ENCODE peak calls at places on chromosomes 2 and 18, in four cellular contexts. F is iPS DF 6.9, H is A549, G is spleen. E is an unnamed sample.

GRCh38 chr2:78979380-78980238 is 45.9 kb upstream of the REG3G start:
- DNase-seq in G (no peak), F (no peak), H (no peak), E (no peak)

GRCh38 chr2:235494716-235495372 is 1.0 kb downstream of the AGAP1 start:
- DNase-seq in G (no peak), F (no peak), H (no peak), E (no peak)

GRCh38 chr2:149068996-149069888 is 30.7 kb downstream of the LYPD6B start:
- DNase-seq in F (no peak), H (no peak), G (no peak), E (peak; percentile 54)

GRCh38 chr2:31967790-31968189 is 43.0 kb downstream of the MEMO1 start:
- DNase-seq in H (no peak), F (no peak), G (no peak), E (no peak)

GRCh38 chr18:9535430-9535972 is 60.2 kb downstream of the RALBP1 start:
- DNase-seq in H (no peak), F (no peak), G (no peak), E (no peak)

GRCh38 chr2:73293534-73294171 is at the start of gene EGR4:
- DNase-seq in G (peak; percentile 93), F (no peak), H (peak; percentile 93), E (no peak)

GRCh38 chr18:10682368-10682714 is 156.5 kb downstream of the NAPG start:
- DNase-seq in H (no peak), F (no peak), G (no peak), E (no peak)

GRCh38 chr18:22282311-22283235 is 113.2 kb downstream of the GATA6 start:
- DNase-seq in G (no peak), F (no peak), H (peak; percentile 72), E (no peak)

DNA sequence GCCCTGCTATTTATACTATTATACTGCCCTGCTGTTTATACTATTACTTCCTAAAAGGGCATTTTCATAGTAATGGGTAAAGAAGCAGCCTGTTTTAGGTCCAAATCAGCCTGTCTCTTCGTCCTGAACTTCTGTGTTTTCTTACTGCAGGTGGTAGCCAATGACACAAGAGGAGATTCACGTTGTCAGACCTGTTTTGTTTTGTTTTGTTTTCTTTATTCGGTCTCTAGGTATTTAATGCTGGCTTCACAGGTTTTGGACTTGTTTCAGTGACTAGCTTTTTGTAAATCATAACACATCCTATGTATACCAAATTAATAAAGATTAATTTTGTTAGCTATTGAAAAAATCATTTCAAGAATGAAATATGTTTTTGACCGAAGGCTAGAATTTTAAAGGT is 116.4 kb downstream of the MAP3K20 start:
- DNase-seq in G (no peak), F (no peak), H (no peak), E (no peak)
- H3K4me1 ChIP-seq in G (no peaks in the 10 kb centered on the region), F (peaks cover 4% of the 10 kb centered on the region), H (peaks cover 42% of the 10 kb centered on the region), E (peaks cover 31% of the 10 kb centered on the region)

DNA sequence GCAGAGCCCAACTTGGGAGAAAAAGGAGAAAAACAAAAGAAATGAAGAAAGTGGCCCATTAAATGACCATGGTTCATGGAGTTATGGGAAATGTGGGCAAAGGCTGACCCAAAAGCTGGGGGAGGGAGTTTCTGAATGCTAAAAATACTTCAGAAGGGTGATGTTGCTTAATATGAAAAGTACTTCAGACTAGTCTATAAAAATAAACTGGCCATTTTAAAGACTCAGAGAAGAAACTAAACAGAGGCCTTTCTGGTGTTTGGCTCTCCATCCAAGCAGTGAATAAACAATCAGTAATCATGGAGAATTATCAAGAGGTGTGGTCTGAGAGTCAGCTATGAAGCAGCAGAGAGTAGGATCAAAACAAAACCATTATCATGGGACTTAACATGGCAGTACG is 160.8 kb upstream of the MAPRE2 start:
- DNase-seq in G (no peak), H (no peak), F (no peak), E (no peak)
- H3K4me1 ChIP-seq in G (no peaks in the 10 kb centered on the region), H (peaks cover 2% of the 10 kb centered on the region), F (no peaks in the 10 kb centered on the region), E (no peaks in the 10 kb centered on the region)

GRCh38 chr2:57621984-57622383 is 424.6 kb upstream of the VRK2 start:
- DNase-seq in F (no peak), G (no peak), H (no peak), E (no peak)
- H3K4me1 ChIP-seq in F (no peaks in the 10 kb centered on the region), G (no peaks in the 10 kb centered on the region), H (no peaks in the 10 kb centered on the region), E (no peaks in the 10 kb centered on the region)

GRCh38 chr2:127657232-127657595 is 11.3 kb downstream of the GPR17 start:
- DNase-seq in H (no peak), F (no peak), G (peak; percentile 63), E (no peak)

GRCh38 chr2:127654838-127655175 is 8.9 kb downstream of the GPR17 start:
- DNase-seq in F (no peak), G (peak; percentile 57), H (no peak), E (no peak)

GRCh38 chr2:127655209-127656073 is 9.5 kb downstream of the GPR17 start:
- DNase-seq in F (no peak), G (peak; percentile 74), H (no peak), E (no peak)

GRCh38 chr2:127658146-127658545 is 12.2 kb downstream of the GPR17 start:
- DNase-seq in H (no peak), F (no peak), G (no peak), E (no peak)

GRCh38 chr2:127656569-127657231 is 10.7 kb downstream of the GPR17 start:
- DNase-seq in F (no peak), H (no peak), G (peak; percentile 77), E (no peak)
- H3K4me1 ChIP-seq in F (no peaks in the 10 kb centered on the region), H (no peaks in the 10 kb centered on the region), G (peaks cover 40% of the 10 kb centered on the region), E (peaks cover 2% of the 10 kb centered on the region)

DNA sequence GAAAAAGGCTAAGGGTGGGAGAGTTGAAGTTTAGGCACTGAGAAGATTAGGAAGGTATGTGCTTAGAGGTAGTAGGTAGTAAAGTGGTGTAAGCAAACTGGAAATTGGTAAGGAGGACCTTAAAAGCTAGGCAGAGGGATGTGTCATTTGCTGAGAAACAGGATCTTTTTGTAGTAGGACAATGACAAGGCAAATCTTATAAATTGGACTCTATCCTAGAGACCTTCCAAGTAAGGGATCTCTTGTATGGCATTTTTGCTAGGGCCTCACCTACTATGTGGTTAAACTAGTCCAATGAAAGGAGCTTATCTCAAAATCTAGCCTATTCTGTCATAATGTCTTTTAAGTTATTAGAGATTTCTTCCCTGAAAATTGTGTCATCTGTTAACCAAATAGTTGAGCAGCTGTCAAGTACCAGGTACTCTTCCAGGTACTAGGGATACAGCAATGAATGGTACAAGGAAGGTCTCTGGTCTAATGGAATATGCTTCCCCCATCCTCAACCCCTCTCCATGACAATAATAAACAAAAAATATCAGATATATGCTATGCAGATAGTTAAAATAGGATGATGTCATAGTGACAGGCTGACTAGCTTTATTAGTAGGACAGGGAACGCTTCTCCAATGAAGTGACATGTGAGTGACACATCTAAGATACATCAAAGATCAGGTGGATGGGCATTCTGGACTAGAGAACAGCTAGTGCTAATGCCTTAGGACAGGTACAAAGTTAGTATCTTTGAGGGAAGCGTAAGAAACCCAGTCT is 17.7 kb downstream of the RIOK3 start:
- DNase-seq in F (no peak), H (no peak), G (no peak), E (no peak)
- H3K4me1 ChIP-seq in F (no peaks in the 10 kb centered on the region), H (no peaks in the 10 kb centered on the region), G (no peaks in the 10 kb centered on the region), E (no peaks in the 10 kb centered on the region)

GRCh38 chr2:242038166-242038927 is 168.8 kb downstream of the RTP5 start:
- DNase-seq in F (no peak), G (no peak), H (no peak), E (no peak)
- H3K4me1 ChIP-seq in F (no peaks in the 10 kb centered on the region), G (no peaks in the 10 kb centered on the region), H (no peaks in the 10 kb centered on the region), E (no peaks in the 10 kb centered on the region)

DNA sequence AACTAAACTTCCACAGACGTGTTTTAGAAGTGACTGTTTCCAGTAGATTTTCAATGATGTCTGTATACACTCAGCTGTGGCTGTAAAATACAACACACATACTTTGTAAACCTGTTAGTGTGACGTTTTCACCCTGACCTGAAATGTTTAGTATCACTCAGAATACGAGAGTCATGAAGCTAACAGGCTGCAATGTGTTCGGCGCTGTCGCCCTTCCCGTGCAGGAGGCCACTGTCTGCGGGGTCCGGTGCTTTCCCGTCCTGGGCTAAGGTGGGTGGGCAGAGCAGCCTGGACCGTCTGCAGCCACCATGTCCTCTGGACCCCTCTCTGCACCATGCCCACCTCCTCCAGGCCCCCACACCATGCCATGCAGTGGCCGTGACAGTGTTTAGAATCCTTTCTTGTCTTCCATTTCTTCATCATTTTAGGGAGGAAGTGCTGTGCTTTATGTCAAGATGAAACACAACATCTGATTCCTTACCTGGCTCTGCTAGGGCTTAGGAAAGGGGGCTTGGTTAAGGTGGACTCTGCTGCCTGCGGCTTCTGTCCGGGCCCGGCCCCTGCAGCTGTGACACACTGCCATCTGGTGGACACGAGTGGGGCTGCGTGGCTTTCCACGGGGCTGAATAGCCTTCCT is 53.8 kb upstream of the RBM44 start:
- DNase-seq in G (peak; percentile 94), F (peak; percentile 39), H (peak; percentile 76), E (no peak)
- H3K4me1 ChIP-seq in G (peaks cover 14% of the 10 kb centered on the region), F (peaks cover 5% of the 10 kb centered on the region), H (peaks cover 23% of the 10 kb centered on the region), E (peaks cover 7% of the 10 kb centered on the region)

GRCh38 chr2:101758001-101758400 is 60.5 kb downstream of the MAP4K4 start:
- DNase-seq in G (no peak), H (no peak), F (no peak), E (no peak)

GRCh38 chr2:101756266-101756665 is 58.8 kb downstream of the MAP4K4 start:
- DNase-seq in H (no peak), F (no peak), G (no peak), E (no peak)

GRCh38 chr2:101762451-101763171 is 65.1 kb downstream of the MAP4K4 start:
- DNase-seq in G (no peak), F (no peak), H (no peak), E (no peak)

GRCh38 chr2:101754613-101755012 is 57.1 kb downstream of the MAP4K4 start:
- DNase-seq in H (no peak), G (no peak), F (no peak), E (no peak)

GRCh38 chr2:101759162-101759561 is 61.7 kb downstream of the MAP4K4 start:
- DNase-seq in H (peak; percentile 23), F (no peak), G (no peak), E (no peak)
- H3K4me1 ChIP-seq in H (peaks cover 54% of the 10 kb centered on the region), F (peaks cover 5% of the 10 kb centered on the region), G (peaks cover 65% of the 10 kb centered on the region), E (peaks cover 29% of the 10 kb centered on the region)

GRCh38 chr2:101124684-101125366 is 26.4 kb downstream of the TBC1D8 start:
- DNase-seq in H (peak; percentile 91), G (no peak), F (no peak), E (peak; percentile 90)
- H3K4me1 ChIP-seq in H (peaks cover 92% of the 10 kb centered on the region), G (peaks cover 23% of the 10 kb centered on the region), F (peaks cover 2% of the 10 kb centered on the region), E (peaks cover 68% of the 10 kb centered on the region)

DNA sequence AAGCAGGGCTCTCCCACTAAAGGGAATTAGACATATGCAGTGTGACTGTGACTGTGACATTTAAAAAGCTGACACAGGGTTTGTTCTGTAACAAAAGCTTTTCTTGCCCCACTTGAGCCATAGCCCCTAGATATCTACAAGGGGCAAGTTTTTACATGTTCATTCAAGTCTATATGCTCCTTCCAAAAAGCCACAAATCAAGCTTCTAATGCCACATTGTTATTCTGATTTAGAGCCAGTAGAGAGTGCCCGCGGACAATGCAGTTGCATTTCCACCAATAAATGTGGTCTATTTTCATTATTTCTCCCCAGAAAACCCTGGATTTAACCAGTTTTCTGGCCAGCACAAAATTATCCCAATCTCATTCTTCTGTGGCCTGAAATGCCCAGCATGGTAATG is 9.9 kb downstream of the ARHGAP25 start:
- DNase-seq in G (no peak), H (no peak), F (no peak), E (no peak)
- H3K4me1 ChIP-seq in G (peaks cover 99% of the 10 kb centered on the region), H (no peaks in the 10 kb centered on the region), F (no peaks in the 10 kb centered on the region), E (peaks cover 33% of the 10 kb centered on the region)

E was measured in keratinocyte.